ENCODE peak calls at places on chromosomes 4 and X, in five cellular contexts. K is K562, S is HepG2, Z is H1, W is GM12878. E is an unnamed sample.

GRCh38 chr4:137238456-137238855 is 293.8 kb downstream of the PCDH18 start:
- DNase-seq in K (no peak), S (no peak), Z (no peak), W (no peak), E (no peak)

GRCh38 chrX:20244936-20245335 is 21.8 kb downstream of the RPS6KA3 start:
- DNase-seq in K (no peak), S (no peak), Z (no peak), W (no peak), E (no peak)

GRCh38 chr4:2411786-2412510 is 6.5 kb downstream of the ZFYVE28 start:
- DNase-seq in K (no peak), S (no peak), Z (no peak), W (peak), E (no peak)

GRCh38 chr4:80071643-80072606 is 1.1 kb downstream of the ANTXR2 start:
- DNase-seq in K (peak), S (peak), Z (peak), W (peak), E (no peak)

GRCh38 chrX:46328133-46328532 is 217.1 kb downstream of the ZNF674 start:
- DNase-seq in K (no peak), S (no peak), Z (no peak), W (no peak), E (no peak)

GRCh38 chr4:25938251-25939186 is 24.5 kb downstream of the SMIM20 start:
- DNase-seq in K (no peak), S (no peak), Z (no peak), W (peak), E (no peak)

GRCh38 chrX:115582871-115583729 is 22.1 kb downstream of the PLS3 start:
- DNase-seq in K (no peak), S (no peak), Z (no peak), W (no peak), E (no peak)

GRCh38 chr4:79121223-79121622 is 182.0 kb upstream of the PAQR3 start:
- DNase-seq in K (no peak), S (no peak), Z (no peak), W (no peak), E (no peak)

GRCh38 chr4:87716350-87717041 is 66.4 kb downstream of the DMP1 start:
- DNase-seq in K (no peak), S (no peak), Z (no peak), W (no peak), E (no peak)

GRCh38 chr4:5307928-5308327 is 256.6 kb downstream of the STK32B start:
- DNase-seq in K (no peak), S (no peak), Z (no peak), W (no peak), E (no peak)

GRCh38 chr4:175946472-175947116 is 119.0 kb upstream of the WDR17 start:
- DNase-seq in K (no peak), S (no peak), Z (no peak), W (no peak), E (no peak)

GRCh38 chr4:118740869-118741268 is 55.7 kb downstream of the METTL14 start:
- DNase-seq in K (peak), S (no peak), Z (no peak), W (no peak), E (peak)

GRCh38 chr4:186772936-186773335 is 49.3 kb upstream of the FAT1 start:
- DNase-seq in K (no peak), S (no peak), Z (no peak), W (no peak), E (no peak)

GRCh38 chr4:81215219-81215892 is at the start of gene PRKG2:
- DNase-seq in K (no peak), S (no peak), Z (no peak), W (no peak), E (no peak)

GRCh38 chrX:129759576-129760061 is 20.1 kb upstream of the SASH3 start:
- DNase-seq in K (no peak), S (no peak), Z (no peak), W (no peak), E (no peak)

GRCh38 chr4:15654556-15655222 is 468 bp downstream of the FBXL5 start:
- DNase-seq in K (no peak), S (peak), Z (no peak), W (no peak), E (no peak)

GRCh38 chr4:83009529-83009928 is 1.1 kb downstream of the LIN54 start:
- DNase-seq in K (no peak), S (no peak), Z (no peak), W (no peak), E (no peak)

GRCh38 chrX:65587616-65588526 is 53.3 kb upstream of the LAS1L start:
- DNase-seq in K (peak), S (no peak), Z (no peak), W (no peak), E (no peak)

GRCh38 chr4:85955614-85956295 is 404.1 kb downstream of the MAPK10 start:
- DNase-seq in K (no peak), S (no peak), Z (no peak), W (no peak), E (no peak)

GRCh38 chr4:150126201-150126879 is 48.1 kb downstream of the DCLK2 start:
- DNase-seq in K (no peak), S (no peak), Z (no peak), W (no peak), E (no peak)

GRCh38 chrX:8025705-8026104 is 98.5 kb upstream of the PNPLA4 start:
- DNase-seq in K (no peak), S (peak), Z (no peak), W (no peak), E (no peak)

GRCh38 chrX:8030361-8030760 is 103.1 kb upstream of the PNPLA4 start:
- DNase-seq in K (no peak), S (no peak), Z (no peak), W (no peak), E (no peak)

GRCh38 chrX:8033175-8033574 is 106.0 kb upstream of the PNPLA4 start:
- DNase-seq in K (no peak), S (no peak), Z (no peak), W (no peak), E (no peak)

DNA sequence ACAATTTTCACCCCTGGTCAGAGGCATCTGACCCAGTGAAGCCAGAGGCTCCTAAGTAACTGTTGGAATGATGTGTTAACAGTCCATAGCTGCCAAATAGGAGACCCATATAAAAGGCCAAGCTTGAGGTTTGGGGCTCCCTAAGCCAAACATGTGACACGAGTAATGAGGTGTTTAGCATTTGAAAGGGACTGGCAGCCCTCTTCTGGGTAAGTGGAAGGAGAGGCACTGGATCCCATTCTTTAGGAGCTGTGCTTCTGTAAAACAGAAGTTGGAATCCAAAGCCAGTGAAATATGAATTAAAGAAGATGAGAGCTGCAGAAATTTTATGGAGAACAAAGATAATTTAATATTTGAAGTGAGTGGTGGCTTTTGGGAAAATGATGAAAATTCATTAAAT is 100.7 kb upstream of the PNPLA4 start:
- DNase-seq in K (no peak), S (no peak), Z (no peak), W (no peak), E (no peak)
- TF ChIP-seq ATF3 in K (no peak), S (no peak), Z (no peak), W (no peak), E (no peak)

GRCh38 chr4:95251568-95251967 is 297.2 kb downstream of the UNC5C start:
- DNase-seq in K (no peak), S (no peak), Z (no peak), W (no peak), E (no peak)
- TF ChIP-seq POLR2A in K (no peak), S (no peak), Z (no peak), W (no peak), E (no peak)

DNA sequence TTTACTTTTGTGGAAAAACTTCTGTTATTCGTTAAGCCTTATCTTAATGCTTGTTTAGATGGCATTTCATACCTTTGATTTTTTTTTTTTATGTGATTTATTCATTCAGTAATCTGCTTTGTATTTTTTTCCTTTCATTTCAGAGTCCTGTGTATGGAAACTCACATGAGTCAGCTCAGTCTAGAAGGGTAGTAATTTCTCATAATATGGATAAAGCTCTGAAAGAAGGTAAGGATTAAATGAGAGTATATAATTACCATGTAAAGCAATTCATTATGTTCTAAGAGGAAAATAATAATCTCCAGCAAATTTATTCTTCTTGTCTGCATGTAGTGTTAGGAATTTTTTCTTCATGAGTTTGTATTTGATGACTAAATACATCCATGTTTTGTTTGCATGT is 37.8 kb downstream of the SNX25 start:
- DNase-seq in K (no peak), S (no peak), Z (no peak), W (no peak), E (no peak)
- H3K9ac ChIP-seq in K (no peak), S (no peak), Z (no peak), W (no peak), E (no peak)

GRCh38 chr4:154549894-154550790 is at the start of gene PLRG1:
- DNase-seq in K (peak), S (peak), Z (peak), W (peak), E (peak)

DNA sequence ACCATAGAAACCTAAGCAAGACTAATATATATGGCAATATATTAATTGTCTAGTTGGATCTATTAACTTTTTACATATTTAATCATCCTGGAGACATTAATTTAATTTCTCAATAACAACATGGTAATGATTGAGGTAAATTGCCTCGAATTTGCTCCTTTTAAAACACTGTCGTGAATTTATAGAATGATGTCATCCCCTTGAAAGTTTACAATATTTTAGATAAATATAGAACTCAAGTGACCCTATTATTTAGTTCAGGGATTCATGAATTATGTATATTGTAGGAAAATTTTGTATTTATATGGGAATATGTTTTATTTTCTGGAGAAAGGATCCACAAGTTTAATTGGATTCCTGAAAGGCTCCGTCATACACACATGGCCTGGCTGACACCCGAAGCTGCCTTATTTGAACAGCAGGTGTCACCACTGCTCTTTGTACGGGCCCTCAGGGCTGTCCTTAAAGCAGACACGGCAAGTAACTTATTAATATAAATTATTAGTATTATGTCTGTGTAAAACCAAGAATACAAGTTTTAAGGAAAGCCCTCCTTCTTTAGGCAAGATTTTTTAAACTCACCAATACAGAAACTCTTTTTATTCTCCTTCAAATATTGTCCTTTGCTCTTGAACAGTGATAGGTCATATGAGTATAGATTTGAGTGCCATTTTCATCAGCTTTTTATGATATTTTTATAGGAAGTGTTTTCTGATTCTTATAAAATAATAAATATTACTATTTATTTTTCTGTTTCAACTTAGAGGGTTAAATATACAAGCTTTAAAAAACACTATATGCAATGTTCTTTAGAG is 1.9 kb upstream of the PLRG1 start:
- DNase-seq in K (peak), S (peak), Z (no peak), W (peak), E (peak)
- TF ChIP-seq ATF3 in K (peak), S (no peak), Z (no peak), W (no peak), E (no peak)

DNA sequence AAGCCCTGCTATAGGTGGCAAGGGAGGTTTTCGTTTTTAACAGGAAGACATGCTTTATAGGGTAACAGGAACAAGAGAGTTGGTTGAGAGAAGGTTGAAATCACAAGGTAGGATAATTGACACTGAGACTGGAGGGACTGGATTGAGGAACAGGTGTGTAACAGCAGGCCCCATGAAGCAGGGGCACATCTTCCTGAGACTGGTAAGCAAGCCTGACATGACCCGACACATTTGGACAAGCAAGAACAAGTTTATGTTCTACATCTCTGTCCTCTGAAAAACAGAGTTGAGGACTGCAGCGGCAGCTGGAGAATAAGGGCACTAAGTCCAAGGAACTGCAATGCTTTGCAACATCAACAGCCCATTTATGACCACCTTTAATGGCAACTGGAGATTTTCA is 5.2 kb downstream of the RPS4X start:
- DNase-seq in K (no peak), S (no peak), Z (no peak), W (no peak), E (no peak)
- TF ChIP-seq POLR2A in K (peak), S (no peak), Z (no peak), W (no peak), E (no peak)